ENCODE peak calls at places on chromosomes 2 and 18, in eight cellular contexts. Y, Z, I, U, V, K, G and S are unnamed samples.

GRCh38 chr2:202278944-202279343 is 13.4 kb downstream of the NOP58 start:
- DNase-seq in G (no peak), U (no peak), K (no peak), I (no peak), V (no peak), Y (no peak), Z (no peak), S (no peak)

GRCh38 chr18:12990662-12990976 is 543 bp upstream of the CEP192 start:
- DNase-seq in Y (no peak), K (no peak), I (no peak), U (no peak), Z (no peak), V (no peak), G (no peak), S (no peak)

GRCh38 chr2:228768818-228769217 is 502.3 kb downstream of the PID1 start:
- DNase-seq in G (no peak), I (no peak), U (no peak), Y (no peak), Z (no peak), V (peak), K (no peak), S (no peak)

GRCh38 chr2:25597881-25598280 is 75.5 kb downstream of the DTNB start:
- DNase-seq in I (no peak), K (no peak), Y (no peak), G (no peak), V (no peak), Z (no peak), U (no peak), S (no peak)

GRCh38 chr2:119142822-119143221 is 15.7 kb downstream of the C1QL2 start:
- DNase-seq in U (no peak), Z (no peak), I (no peak), K (no peak), G (no peak), Y (peak), V (no peak), S (no peak)

GRCh38 chr18:45357681-45358470 is 257.4 kb upstream of the SLC14A2 start:
- DNase-seq in K (no peak), G (no peak), U (no peak), Y (no peak), V (no peak), I (no peak), Z (peak), S (no peak)

GRCh38 chr2:39377226-39377939 is 59.7 kb downstream of the MAP4K3 start:
- DNase-seq in Y (no peak), I (peak), U (no peak), V (no peak), G (no peak), K (peak), Z (no peak), S (no peak)

GRCh38 chr2:8976847-8977246 is 26.6 kb downstream of the MBOAT2 start:
- DNase-seq in G (no peak), K (no peak), Z (no peak), U (no peak), Y (no peak), I (no peak), V (no peak), S (no peak)

GRCh38 chr2:33502025-33502424 is 25.6 kb downstream of the RASGRP3 start:
- DNase-seq in U (no peak), K (no peak), I (peak), G (no peak), Z (no peak), V (no peak), Y (no peak), S (no peak)

GRCh38 chr2:65377556-65378307 is 54.7 kb downstream of the SPRED2 start:
- DNase-seq in G (no peak), V (peak), Z (no peak), U (no peak), Y (no peak), I (no peak), K (no peak), S (no peak)

GRCh38 chr18:3706279-3707097 is 256.5 kb downstream of the TGIF1 start:
- DNase-seq in K (no peak), Z (no peak), U (no peak), V (no peak), I (no peak), Y (no peak), G (no peak), S (no peak)